ENCODE peak calls at places on chromosomes 6 and 20, in nine cellular contexts. U is substantia nigra; O is activated T-helper 1 cell treated with anti-CD3 and anti-CD28 coated beads, Interleukin-2, amount 50 U/mL, for 16 hours; S is BE2C; D is right lobe of liver; J is LoVo; R is esophagus squamous epithelium; C is H54; H is glutamatergic neuron. V is an unnamed sample.

GRCh38 chr20:62578294-62578897 is 63.9 kb upstream of the SLCO4A1 start:
- DNase-seq in U (no peak), O (no peak), S (no peak), D (no peak), J (no peak), R (no peak), C (no peak), H (no peak), V (no peak)

GRCh38 chr20:13791562-13792459 is 7.0 kb downstream of the NDUFAF5 start:
- DNase-seq in U (no peak), O (no peak), S (no peak), D (no peak), J (no peak), R (no peak), C (no peak), H (no peak), V (no peak)

GRCh38 chr20:41499961-41500725 is 118.0 kb downstream of the CHD6 start:
- DNase-seq in U (no peak), O (no peak), S (no peak), D (no peak), J (no peak), R (no peak), C (no peak), H (no peak), V (no peak)

GRCh38 chr6:154508573-154509375 is 1.7 kb downstream of the CNKSR3 start:
- DNase-seq in U (no peak), O (no peak), S (no peak), D (no peak), J (peak; percentile 24), R (no peak), C (peak; percentile 28), H (no peak), V (no peak)

GRCh38 chr20:12975833-12976608 is 32.8 kb upstream of the SPTLC3 start:
- DNase-seq in U (no peak), O (no peak), S (no peak), D (no peak), J (no peak), R (no peak), C (no peak), H (no peak), V (no peak)

GRCh38 chr20:25507385-25508082 is 77.8 kb downstream of the NINL start:
- DNase-seq in U (no peak), O (no peak), S (no peak), D (peak; percentile 59), J (no peak), R (no peak), C (no peak), H (no peak), V (no peak)

GRCh38 chr6:56730663-56731529 is 88.2 kb upstream of the DST start:
- DNase-seq in U (no peak), O (no peak), S (no peak), D (no peak), J (no peak), R (no peak), C (no peak), H (no peak), V (no peak)

GRCh38 chr20:49561806-49562205 is 6.1 kb downstream of the PTGIS start:
- DNase-seq in U (no peak), O (no peak), S (no peak), D (no peak), J (no peak), R (no peak), C (no peak), H (no peak), V (no peak)

GRCh38 chr6:57247603-57248002 is 25.5 kb upstream of the RAB23 start:
- DNase-seq in U (no peak), O (no peak), S (no peak), D (no peak), J (no peak), R (no peak), C (no peak), H (no peak), V (no peak)

GRCh38 chr6:112691289-112691688 is 344.2 kb downstream of the RFPL4B start:
- DNase-seq in U (no peak), O (no peak), S (peak; percentile 10), D (no peak), J (peak; percentile 46), R (no peak), C (peak; percentile 23), H (no peak), V (no peak)

GRCh38 chr6:48814957-48815356 is 648.1 kb downstream of the MMUT start:
- DNase-seq in U (no peak), O (no peak), S (no peak), D (no peak), J (no peak), R (no peak), C (no peak), H (no peak), V (no peak)

GRCh38 chr20:43388267-43389081 is 69.2 kb upstream of the SRSF6 start:
- DNase-seq in U (no peak), O (no peak), S (no peak), D (no peak), J (no peak), R (no peak), C (no peak), H (no peak), V (no peak)

GRCh38 chr20:31715766-31716165 is 6.9 kb downstream of the BCL2L1 start:
- DNase-seq in U (no peak), O (no peak), S (no peak), D (no peak), J (no peak), R (no peak), C (no peak), H (no peak), V (no peak)

GRCh38 chr6:11909696-11910132 is 102.4 kb upstream of the HIVEP1 start:
- DNase-seq in U (no peak), O (no peak), S (no peak), D (no peak), J (no peak), R (no peak), C (no peak), H (no peak), V (no peak)

GRCh38 chr6:138115877-138116660 is 8.8 kb upstream of the PERP start:
- DNase-seq in U (no peak), O (no peak), S (peak; percentile 51), D (peak; percentile 63), J (peak; percentile 74), R (no peak), C (peak; percentile 21), H (peak; percentile 40), V (peak; percentile 51)

GRCh38 chr6:30572078-30572605 is 900 bp downstream of the ABCF1 start:
- DNase-seq in U (no peak), O (no peak), S (no peak), D (no peak), J (no peak), R (no peak), C (no peak), H (no peak), V (no peak)

GRCh38 chr6:6005467-6006427 is 978 bp downstream of the NRN1 start:
- DNase-seq in U (no peak), O (no peak), S (no peak), D (no peak), J (no peak), R (no peak), C (no peak), H (peak; percentile 18), V (no peak)

GRCh38 chr6:109458774-109459531 is 3.4 kb upstream of the MICAL1 start:
- DNase-seq in U (no peak), O (no peak), S (no peak), D (no peak), J (no peak), R (no peak), C (no peak), H (no peak), V (no peak)

GRCh38 chr6:142485256-142485655 is 183.4 kb downstream of the ADGRG6 start:
- DNase-seq in U (no peak), O (no peak), S (no peak), D (no peak), J (no peak), R (no peak), C (no peak), H (no peak), V (no peak)

GRCh38 chr6:136738178-136739057 is 53.9 kb downstream of the MAP3K5 start:
- DNase-seq in U (no peak), O (no peak), S (no peak), D (no peak), J (no peak), R (no peak), C (no peak), H (no peak), V (no peak)

GRCh38 chr6:89412071-89413005 is at the start of gene RRAGD:
- DNase-seq in U (peak; percentile 7), O (peak; percentile 48), S (peak; percentile 82), D (peak; percentile 90), J (peak; percentile 67), R (no peak), C (peak; percentile 83), H (peak; percentile 74), V (peak; percentile 72)

GRCh38 chr6:111583221-111583620 is 22.5 kb downstream of the TRAF3IP2 start:
- DNase-seq in U (no peak), O (no peak), S (no peak), D (no peak), J (no peak), R (no peak), C (no peak), H (no peak), V (no peak)

GRCh38 chr20:54140067-54140466 is 33.7 kb downstream of the CYP24A1 start:
- DNase-seq in U (no peak), O (no peak), S (no peak), D (no peak), J (no peak), R (no peak), C (no peak), H (no peak), V (no peak)

GRCh38 chr6:117739869-117740268 is 64.6 kb downstream of the NUS1 start:
- DNase-seq in U (no peak), O (no peak), S (no peak), D (no peak), J (no peak), R (no peak), C (no peak), H (no peak), V (no peak)

GRCh38 chr6:42783177-42783875 is 1.5 kb downstream of the BICRAL start:
- DNase-seq in U (no peak), O (peak; percentile 66), S (peak; percentile 83), D (peak; percentile 81), J (peak; percentile 82), R (no peak), C (peak; percentile 40), H (peak; percentile 70), V (peak; percentile 65)